ENCODE peak calls at places on chromosomes 6 and 20, in seven cellular contexts. B, M, F, L, N, A and P are unnamed samples.

GRCh38 chr6:10315034-10315433 is 99.8 kb downstream of the TFAP2A start:
- DNase-seq in B (no peak), M (no peak), F (no peak), L (no peak), N (no peak), A (no peak), P (no peak)

GRCh38 chr6:158999154-158999668 is 791 bp downstream of the RSPH3 start:
- DNase-seq in B (no peak), M (no peak), F (no peak), L (no peak), N (peak; percentile 13), A (no peak), P (no peak)

GRCh38 chr20:44598413-44599290 is 16.3 kb downstream of the PKIG start:
- DNase-seq in B (no peak), M (peak; percentile 64), F (no peak), L (no peak), N (peak; percentile 75), A (no peak), P (no peak)

GRCh38 chr6:21527731-21528130 is 65.8 kb upstream of the SOX4 start:
- DNase-seq in B (no peak), M (no peak), F (no peak), L (no peak), N (no peak), A (no peak), P (no peak)

GRCh38 chr20:41889871-41890224 is 271.7 kb upstream of the CHD6 start:
- DNase-seq in B (no peak), M (no peak), F (no peak), L (no peak), N (no peak), A (no peak), P (no peak)

GRCh38 chr6:7112741-7113313 is 5.1 kb downstream of the RREB1 start:
- DNase-seq in B (no peak), M (peak; percentile 30), F (peak; percentile 29), L (no peak), N (no peak), A (no peak), P (no peak)

GRCh38 chr6:135901776-135902524 is 50.4 kb downstream of the PDE7B start:
- DNase-seq in B (peak; percentile 48), M (no peak), F (no peak), L (no peak), N (peak; percentile 93), A (no peak), P (no peak)

GRCh38 chr20:3374296-3374695 is 33.2 kb downstream of the DNAAF9 start:
- DNase-seq in B (no peak), M (no peak), F (no peak), L (no peak), N (no peak), A (no peak), P (no peak)

GRCh38 chr6:15260099-15260821 is 14.4 kb downstream of the JARID2 start:
- DNase-seq in B (no peak), M (no peak), F (no peak), L (no peak), N (peak; percentile 86), A (no peak), P (no peak)

GRCh38 chr6:16698163-16698533 is 63.1 kb downstream of the ATXN1 start:
- DNase-seq in B (no peak), M (no peak), F (no peak), L (no peak), N (no peak), A (no peak), P (no peak)

GRCh38 chr20:34558320-34559202 is at the start of gene MAP1LC3A:
- DNase-seq in B (peak; percentile 86), M (peak; percentile 97), F (peak; percentile 90), L (peak; percentile 41), N (peak; percentile 98), A (peak; percentile 67), P (peak; percentile 98)

GRCh38 chr6:36067374-36068011 is 39.9 kb downstream of the MAPK14 start:
- DNase-seq in B (peak; percentile 25), M (no peak), F (peak; percentile 14), L (no peak), N (peak; percentile 37), A (peak; percentile 52), P (no peak)

GRCh38 chr6:56291278-56291917 is 44.0 kb upstream of the COL21A1 start:
- DNase-seq in B (no peak), M (no peak), F (no peak), L (no peak), N (no peak), A (no peak), P (no peak)

GRCh38 chr20:62473717-62474584 is 1.8 kb downstream of the GATA5 start:
- DNase-seq in B (no peak), M (no peak), F (peak; percentile 93), L (no peak), N (no peak), A (no peak), P (no peak)

DNA sequence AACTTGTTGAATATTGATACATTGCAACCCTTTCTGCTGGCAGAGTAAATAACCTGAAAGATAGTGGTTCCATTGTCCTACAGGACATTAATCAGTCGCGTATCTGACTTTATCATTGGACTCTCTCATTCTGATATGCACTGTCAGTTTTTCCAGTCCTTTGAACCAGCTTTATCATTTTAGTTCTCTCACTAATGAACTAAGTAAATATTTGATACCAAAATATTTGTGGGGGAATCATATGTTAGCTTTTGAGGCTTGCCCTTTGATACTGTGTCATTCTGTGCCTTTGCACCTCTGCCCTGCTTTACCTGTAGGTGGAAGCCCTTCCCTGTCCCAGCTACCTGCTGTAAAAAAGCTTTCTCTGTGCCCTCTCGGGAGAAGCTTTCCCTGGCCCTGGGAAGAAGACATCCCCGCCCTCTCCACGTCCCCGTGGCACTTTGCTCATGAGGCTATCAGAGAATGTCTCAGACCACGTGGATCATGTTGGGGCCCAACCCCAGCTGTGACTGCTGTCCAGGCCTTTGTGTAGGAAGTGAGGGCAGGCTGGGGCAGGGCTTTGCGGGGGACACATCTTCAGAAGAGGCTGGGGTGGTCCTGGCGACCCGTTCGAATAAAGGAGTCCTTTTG is 117.8 kb upstream of the NXT1 start:
- DNase-seq in B (no peak), M (no peak), F (no peak), L (no peak), N (no peak), A (no peak), P (no peak)
- TF ChIP-seq CTCF in B (no peak), M (no peak), F (no peak), L (no peak), N (no peak), A (no peak), P (no peak)

GRCh38 chr20:56797023-56797422 is 167.9 kb downstream of the TFAP2C start:
- DNase-seq in B (no peak), M (no peak), F (no peak), L (no peak), N (no peak), A (no peak), P (no peak)
- TF ChIP-seq CTCF in B (no peak), M (no peak), F (no peak), L (no peak), N (no peak), A (no peak), P (no peak)

GRCh38 chr20:19789009-19789408 is 31.0 kb downstream of the RIN2 start:
- DNase-seq in B (no peak), M (no peak), F (no peak), L (no peak), N (no peak), A (no peak), P (no peak)
- TF ChIP-seq CTCF in B (peak; percentile 37), M (no peak), F (no peak), L (no peak), N (no peak), A (no peak), P (no peak)

GRCh38 chr20:25741088-25741487 is 44.4 kb upstream of the ZNF337 start:
- DNase-seq in B (no peak), M (no peak), F (no peak), L (no peak), N (no peak), A (no peak), P (no peak)
- TF ChIP-seq CTCF in B (no peak), M (no peak), F (no peak), L (no peak), N (no peak), A (no peak), P (no peak)

GRCh38 chr20:19802492-19803158 is 44.6 kb downstream of the RIN2 start:
- DNase-seq in B (no peak), M (no peak), F (peak; percentile 39), L (no peak), N (no peak), A (no peak), P (no peak)
- TF ChIP-seq CTCF in B (peak; percentile 59), M (peak; percentile 39), F (peak; percentile 19), L (peak; percentile 58), N (peak; percentile 12), A (peak; percentile 20), P (peak; percentile 14)

GRCh38 chr6:109095821-109096084 is 446 bp downstream of the CEP57L1 start:
- DNase-seq in B (no peak), M (no peak), F (no peak), L (no peak), N (no peak), A (no peak), P (no peak)

GRCh38 chr6:109093732-109094131 is 914 bp downstream of the SESN1 start:
- DNase-seq in B (no peak), M (no peak), F (no peak), L (no peak), N (peak; percentile 29), A (no peak), P (no peak)

GRCh38 chr6:109094351-109095035 is at the start of gene SESN1:
- DNase-seq in B (peak; percentile 95), M (peak; percentile 93), F (peak; percentile 95), L (peak; percentile 60), N (peak; percentile 93), A (peak; percentile 93), P (peak; percentile 79)

GRCh38 chr6:109096198-109096597 is 891 bp downstream of the CEP57L1 start:
- DNase-seq in B (no peak), M (no peak), F (no peak), L (no peak), N (no peak), A (no peak), P (no peak)

GRCh38 chr6:109095036-109095820 is at the start of gene CEP57L1:
- DNase-seq in B (peak; percentile 95), M (peak; percentile 98), F (peak; percentile 100), L (peak; percentile 85), N (peak; percentile 99), A (peak; percentile 92), P (peak; percentile 96)
- TF ChIP-seq CTCF in B (peak; percentile 12), M (peak; percentile 18), F (no peak), L (no peak), N (no peak), A (peak; percentile 18), P (peak; percentile 15)

DNA sequence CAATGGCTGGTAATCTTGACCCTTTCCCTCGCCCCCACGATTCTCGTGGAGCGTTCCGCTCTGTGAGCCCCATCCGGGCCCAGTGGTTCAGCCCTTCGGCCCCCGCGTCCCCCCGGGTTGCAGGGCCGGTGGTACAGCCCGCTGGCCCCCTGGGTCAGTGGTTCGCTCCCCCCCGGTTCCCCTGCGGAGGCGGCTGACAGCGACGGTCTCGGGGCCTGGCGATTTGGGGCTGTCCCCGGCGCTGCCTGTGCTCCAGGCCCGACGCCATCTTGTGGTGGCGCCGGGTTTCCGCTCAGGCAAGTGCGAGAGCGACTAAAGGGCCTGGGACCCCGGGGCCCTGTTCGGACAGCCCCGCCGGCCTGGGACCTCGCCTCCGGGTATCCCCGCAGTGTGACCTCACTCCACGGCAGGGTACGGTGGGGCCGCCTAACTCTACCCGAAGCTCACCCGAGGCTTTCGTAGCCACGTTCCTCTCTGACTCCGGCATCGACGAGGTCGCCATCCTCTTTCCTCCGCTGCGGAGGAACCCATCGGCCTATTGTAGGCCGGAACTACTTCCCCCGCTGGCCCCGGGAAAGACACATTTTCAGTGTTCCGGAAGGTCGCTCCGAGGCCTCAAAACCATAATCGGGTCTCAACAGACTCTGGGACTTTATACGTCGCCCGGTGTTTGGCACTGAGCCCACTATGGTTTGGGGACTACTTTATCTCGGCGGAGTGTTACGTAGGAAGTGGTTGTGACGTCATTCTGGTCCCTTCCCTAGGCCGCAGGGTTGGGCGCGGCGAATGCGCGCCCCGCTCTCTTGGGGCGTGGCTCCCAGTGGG is at the start of gene ZNF335:
- DNase-seq in B (peak; percentile 92), M (peak; percentile 96), F (peak; percentile 97), L (peak; percentile 87), N (peak; percentile 98), A (peak; percentile 84), P (peak; percentile 92)
- TF ChIP-seq CTCF in B (peak; percentile 75), M (peak; percentile 50), F (peak; percentile 18), L (peak; percentile 39), N (peak; percentile 18), A (no peak), P (peak; percentile 17)